ENCODE peak calls at places on chromosome 16, in four cellular contexts. T is GM12878, R is WTC11, D is HepG2. V is an unnamed sample.

GRCh38 chr16:26273607-26274006 is 581.8 kb downstream of the HS3ST4 start:
- DNase-seq in T (no peak), R (no peak), D (no peak), V (no peak)

GRCh38 chr16:72637306-72637705 is 410.6 kb downstream of the ZFHX3 start:
- DNase-seq in T (no peak), R (no peak), D (no peak), V (no peak)

GRCh38 chr16:67718668-67719047 is 458 bp downstream of the GFOD2 start:
- DNase-seq in T (no peak), R (no peak), D (no peak), V (no peak)

GRCh38 chr16:68396481-68396880 is 51.8 kb downstream of the SMPD3 start:
- DNase-seq in T (no peak), R (no peak), D (peak), V (no peak)

GRCh38 chr16:29820271-29820701 is at the start of gene MVP:
- DNase-seq in T (no peak), R (no peak), D (no peak), V (no peak)

GRCh38 chr16:54075446-54075845 is 211.1 kb downstream of the IRX3 start:
- DNase-seq in T (no peak), R (no peak), D (no peak), V (no peak)

GRCh38 chr16:56645311-56645710 is 6.4 kb upstream of the MT1B start:
- DNase-seq in T (no peak), R (no peak), D (no peak), V (no peak)

GRCh38 chr16:3716831-3717234 is 491 bp downstream of the TRAP1 start:
- DNase-seq in T (no peak), R (peak), D (no peak), V (no peak)

GRCh38 chr16:27221576-27222498 is 18.5 kb downstream of the KDM8 start:
- DNase-seq in T (no peak), R (no peak), D (no peak), V (no peak)

GRCh38 chr16:86882586-86883280 is 304.4 kb downstream of the FOXL1 start:
- DNase-seq in T (no peak), R (no peak), D (no peak), V (no peak)

GRCh38 chr16:81608515-81609209 is 164.1 kb downstream of the CMIP start:
- DNase-seq in T (no peak), R (no peak), D (no peak), V (no peak)

GRCh38 chr16:85417156-85417860 is 195.8 kb upstream of the GSE1 start:
- DNase-seq in T (no peak), R (no peak), D (no peak), V (peak)
- TF ChIP-seq ATF2 in T (no peak), R (no peak), D (no peak), V (no peak)

GRCh38 chr16:50566336-50566962 is 18.3 kb downstream of the NKD1 start:
- DNase-seq in T (no peak), R (no peak), D (no peak), V (no peak)
- TF ChIP-seq ATF2 in T (no peak), R (no peak), D (no peak), V (no peak)

DNA sequence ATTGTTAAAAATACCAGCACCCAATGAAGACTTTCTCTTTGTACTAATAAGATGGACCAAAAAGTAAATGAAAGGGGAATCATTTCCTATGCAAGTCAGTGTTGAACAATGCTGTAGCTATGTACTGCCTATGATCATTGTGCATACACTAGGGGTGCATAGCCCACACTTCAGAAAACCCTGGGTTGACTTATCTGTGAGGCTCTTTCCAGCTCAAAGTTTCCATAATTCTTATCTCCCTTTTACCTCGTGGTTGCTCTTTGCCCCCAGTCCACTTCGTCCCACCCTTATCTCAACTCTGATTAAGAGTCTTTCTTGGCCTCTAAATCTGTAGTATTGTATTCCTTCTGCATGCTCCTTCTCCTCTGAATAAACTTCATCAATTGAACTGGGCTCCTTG is 336.8 kb downstream of the SHISA9 start:
- DNase-seq in T (no peak), R (no peak), D (peak), V (no peak)
- TF ChIP-seq ATF2 in T (no peak), R (no peak), D (no peak), V (no peak)

DNA sequence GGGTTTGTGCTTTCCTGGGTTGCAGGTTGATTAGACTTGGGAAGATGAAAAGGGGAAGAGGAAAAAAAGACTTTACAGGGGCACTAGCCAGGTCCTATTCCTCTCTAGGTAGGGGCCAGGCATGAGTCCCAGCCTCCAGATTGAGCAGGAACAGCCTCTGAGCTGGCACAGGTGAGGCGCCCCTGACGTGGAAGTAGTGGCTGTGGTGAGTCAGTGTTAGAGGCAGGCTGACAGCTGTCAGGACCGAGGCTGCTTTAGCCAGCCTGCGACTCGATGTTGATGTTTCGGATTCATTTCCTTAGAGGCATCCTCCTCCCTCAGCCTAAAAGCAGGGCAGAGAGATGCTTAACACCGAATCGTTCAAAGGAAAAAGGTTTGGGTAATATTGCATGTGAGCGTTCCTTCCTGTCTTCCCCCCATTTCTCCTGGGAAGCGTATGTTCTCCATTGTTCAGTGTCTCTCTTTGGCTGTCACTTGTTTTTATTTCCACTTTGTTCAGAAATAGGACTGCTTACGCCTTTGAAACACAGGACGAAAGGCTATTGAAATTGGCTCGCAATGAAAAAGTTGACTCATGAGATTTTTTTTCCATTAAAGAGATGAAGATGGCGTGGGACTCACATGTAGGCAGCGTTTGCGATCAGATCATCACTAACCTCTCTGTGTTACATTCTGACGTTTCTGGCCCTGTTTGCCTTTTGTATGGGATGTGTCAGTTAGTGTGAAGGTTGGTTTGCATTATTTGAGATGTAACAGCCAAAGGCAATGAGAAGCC is 1.2 kb downstream of the KIAA0513 start:
- DNase-seq in T (no peak), R (no peak), D (no peak), V (no peak)
- TF ChIP-seq ATF2 in T (no peak), R (no peak), D (no peak), V (no peak)

GRCh38 chr16:535446-536405 is 8.2 kb downstream of the CAPN15 start:
- DNase-seq in T (no peak), R (no peak), D (no peak), V (no peak)

GRCh38 chr16:533391-534088 is 6.0 kb downstream of the CAPN15 start:
- DNase-seq in T (no peak), R (peak), D (peak), V (no peak)

GRCh38 chr16:534856-535445 is 7.4 kb downstream of the CAPN15 start:
- DNase-seq in T (no peak), R (no peak), D (no peak), V (no peak)

GRCh38 chr16:531494-532125 is 4.1 kb downstream of the CAPN15 start:
- DNase-seq in T (no peak), R (no peak), D (no peak), V (no peak)

GRCh38 chr16:534089-534635 is 6.7 kb downstream of the CAPN15 start:
- DNase-seq in T (no peak), R (no peak), D (no peak), V (no peak)
- TF ChIP-seq ATF2 in T (no peak), R (no peak), D (no peak), V (no peak)

GRCh38 chr16:58272855-58273254 is 22.0 kb downstream of the PRSS54 start:
- DNase-seq in T (no peak), R (no peak), D (no peak), V (no peak)
- TF ChIP-seq ATF2 in T (no peak), R (no peak), D (no peak), V (no peak)

DNA sequence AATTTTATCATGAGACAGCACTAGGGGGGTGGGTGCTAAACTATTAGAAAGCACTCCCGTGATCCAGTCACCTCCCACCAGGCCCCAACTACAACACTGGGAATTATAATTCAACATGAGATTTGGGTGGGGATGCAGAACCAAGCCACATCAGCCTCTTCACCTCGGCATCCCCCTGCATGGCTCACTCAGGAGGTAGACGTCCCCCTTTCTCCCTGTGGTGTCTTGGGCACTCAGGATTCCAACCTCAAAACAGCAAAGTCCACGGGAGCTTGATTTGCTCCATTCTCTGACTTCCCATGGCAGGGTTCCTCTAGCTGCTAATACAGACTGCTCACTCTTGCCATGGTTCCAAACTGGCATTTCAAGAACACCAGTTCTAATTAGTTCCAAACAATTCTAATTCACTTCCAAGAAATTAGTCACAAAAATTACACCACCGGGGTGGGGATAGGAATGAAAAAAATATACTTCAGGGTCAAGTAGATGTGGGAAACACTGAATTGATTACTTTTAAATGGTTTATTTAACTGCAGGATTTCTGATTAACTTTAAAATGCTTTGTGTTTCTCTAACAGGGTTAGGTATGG is 203.7 kb upstream of the HSBP1 start:
- DNase-seq in T (no peak), R (no peak), D (no peak), V (no peak)
- TF ChIP-seq ATF2 in T (no peak), R (no peak), D (no peak), V (no peak)

DNA sequence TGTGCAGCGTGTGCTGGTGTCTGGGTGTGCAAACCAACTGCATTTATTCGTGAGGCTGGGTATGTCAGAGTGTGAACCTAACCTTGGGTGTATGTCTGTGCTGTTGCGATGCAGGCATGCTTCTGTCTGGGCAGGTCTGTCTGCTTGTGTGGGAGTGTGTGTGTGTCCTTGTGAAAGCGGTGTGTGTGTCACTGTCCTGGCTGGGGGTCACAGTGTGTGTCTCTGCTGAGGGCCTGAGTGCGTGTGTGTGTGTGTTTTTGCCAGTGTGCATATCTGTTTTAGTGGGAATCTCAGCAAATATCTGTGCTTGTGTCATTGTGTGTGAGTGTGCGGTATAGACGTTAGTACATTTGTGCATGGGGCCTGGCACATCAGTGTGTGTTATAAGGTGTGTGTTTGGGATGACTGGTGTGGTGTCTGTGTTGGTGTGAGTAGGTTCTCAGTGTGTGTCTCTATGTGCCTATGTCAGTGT is 121.8 kb downstream of the CYLD start:
- DNase-seq in T (no peak), R (no peak), D (no peak), V (peak)
- TF ChIP-seq ATF2 in T (no peak), R (no peak), D (no peak), V (no peak)

GRCh38 chr16:89039756-89040155 is 53.9 kb upstream of the ACSF3 start:
- DNase-seq in T (no peak), R (no peak), D (no peak), V (no peak)

GRCh38 chr16:89036776-89037175 is 56.9 kb upstream of the ACSF3 start:
- DNase-seq in T (no peak), R (no peak), D (no peak), V (no peak)

GRCh38 chr16:89038811-89039735 is 54.6 kb upstream of the ACSF3 start:
- DNase-seq in T (no peak), R (no peak), D (no peak), V (no peak)

GRCh38 chr16:89037261-89038152 is 56.1 kb upstream of the ACSF3 start:
- DNase-seq in T (no peak), R (peak), D (no peak), V (peak)

GRCh38 chr16:89038221-89038721 is 55.4 kb upstream of the ACSF3 start:
- DNase-seq in T (no peak), R (no peak), D (no peak), V (no peak)
- TF ChIP-seq ATF2 in T (no peak), R (no peak), D (no peak), V (no peak)

V was measured in H1.